ENCODE peak calls at places on chromosomes 5 and 9, in five cellular contexts. H is small intestine, M is H7, E is HL-60, Z is AG09309. X is an unnamed sample.

GRCh38 chr9:109251080-109251775 is 69.6 kb downstream of the EPB41L4B start:
- DNase-seq in M (no peak), H (peak), Z (no peak), E (peak), X (no peak)

GRCh38 chr9:21234153-21234687 is 5.6 kb downstream of the IFNA14 start:
- DNase-seq in Z (no peak), E (no peak), M (no peak), H (no peak), X (no peak)

GRCh38 chr9:108033976-108034964 is 544.7 kb upstream of the KLF4 start:
- DNase-seq in H (no peak), M (no peak), Z (peak), E (no peak), X (peak)

GRCh38 chr9:16429671-16430070 is 440.8 kb downstream of the BNC2 start:
- DNase-seq in Z (no peak), E (no peak), M (no peak), H (no peak), X (no peak)

GRCh38 chr9:74132986-74133385 is 364.1 kb upstream of the RORB start:
- DNase-seq in E (no peak), H (no peak), Z (no peak), M (peak), X (no peak)

GRCh38 chr9:111752455-111752854 is 42.3 kb downstream of the SHOC1 start:
- DNase-seq in H (no peak), E (no peak), M (no peak), Z (no peak), X (no peak)

GRCh38 chr5:78985407-78986223 is 505 bp upstream of the ARSB start:
- DNase-seq in E (peak), H (peak), M (peak), Z (no peak), X (no peak)

GRCh38 chr5:87551807-87552377 is 139.2 kb upstream of the CCNH start:
- DNase-seq in M (no peak), E (no peak), Z (no peak), H (no peak), X (no peak)

GRCh38 chr9:136720251-136720886 is 8.0 kb downstream of the DIPK1B start:
- DNase-seq in E (no peak), M (peak), Z (no peak), H (no peak), X (no peak)

GRCh38 chr5:142360607-142361120 is 35.8 kb upstream of the SPRY4 start:
- DNase-seq in M (peak), Z (no peak), H (peak), E (no peak), X (peak)

GRCh38 chr5:167460449-167461020 is 830.9 kb upstream of the WWC1 start:
- DNase-seq in E (no peak), H (no peak), M (no peak), Z (no peak), X (no peak)

GRCh38 chr5:135560858-135561257 is 17.9 kb downstream of the CXCL14 start:
- DNase-seq in Z (no peak), H (peak), M (peak), E (peak), X (peak)

GRCh38 chr9:6414291-6414690 is 1.3 kb downstream of the UHRF2 start:
- DNase-seq in E (no peak), M (no peak), Z (peak), H (peak), X (no peak)

GRCh38 chr5:41871866-41872265 is 1.6 kb upstream of the OXCT1 start:
- DNase-seq in M (no peak), H (no peak), E (no peak), Z (peak), X (no peak)

GRCh38 chr5:134132372-134133212 is 18.1 kb downstream of the TCF7 start:
- DNase-seq in M (peak), Z (no peak), H (peak), E (no peak), X (no peak)

GRCh38 chr9:22129134-22129533 is 120.0 kb upstream of the CDKN2B start:
- DNase-seq in Z (no peak), E (no peak), H (no peak), M (no peak), X (no peak)

GRCh38 chr5:179318193-179318955 is 26.9 kb downstream of the ADAMTS2 start:
- DNase-seq in Z (no peak), E (no peak), H (no peak), M (peak), X (no peak)

GRCh38 chr9:128540630-128541355 is 11.6 kb upstream of the SPTAN1 start:
- DNase-seq in Z (no peak), M (no peak), H (no peak), E (peak), X (no peak)

GRCh38 chr5:145937432-145938250 is 1.3 kb downstream of the SH3RF2 start:
- DNase-seq in E (no peak), M (peak), Z (no peak), H (peak), X (no peak)

GRCh38 chr9:33154368-33154767 is 12.8 kb downstream of the B4GALT1 start:
- DNase-seq in E (no peak), H (no peak), Z (no peak), M (no peak), X (no peak)

GRCh38 chr9:33151007-33151557 is 16.1 kb downstream of the B4GALT1 start:
- DNase-seq in E (no peak), M (no peak), H (peak), Z (peak), X (peak)

GRCh38 chr9:33153001-33153400 is 14.1 kb downstream of the B4GALT1 start:
- DNase-seq in H (no peak), E (no peak), Z (no peak), M (no peak), X (no peak)

GRCh38 chr9:33153666-33154065 is 13.5 kb downstream of the B4GALT1 start:
- DNase-seq in H (no peak), M (no peak), E (no peak), Z (no peak), X (no peak)

GRCh38 chr9:33151601-33152000 is 15.5 kb downstream of the B4GALT1 start:
- DNase-seq in E (no peak), Z (no peak), H (no peak), M (no peak), X (no peak)
- H3K4me3 ChIP-seq in E (no peak), Z (no peak), H (no peak), M (no peak), X (no peak)

GRCh38 chr5:73448072-73448432 is 525 bp downstream of the FOXD1 start:
- DNase-seq in H (no peak), M (peak), Z (no peak), E (no peak), X (no peak)
- H3K4me3 ChIP-seq in H (peak), M (peak), Z (peak), E (no peak), X (peak)

DNA sequence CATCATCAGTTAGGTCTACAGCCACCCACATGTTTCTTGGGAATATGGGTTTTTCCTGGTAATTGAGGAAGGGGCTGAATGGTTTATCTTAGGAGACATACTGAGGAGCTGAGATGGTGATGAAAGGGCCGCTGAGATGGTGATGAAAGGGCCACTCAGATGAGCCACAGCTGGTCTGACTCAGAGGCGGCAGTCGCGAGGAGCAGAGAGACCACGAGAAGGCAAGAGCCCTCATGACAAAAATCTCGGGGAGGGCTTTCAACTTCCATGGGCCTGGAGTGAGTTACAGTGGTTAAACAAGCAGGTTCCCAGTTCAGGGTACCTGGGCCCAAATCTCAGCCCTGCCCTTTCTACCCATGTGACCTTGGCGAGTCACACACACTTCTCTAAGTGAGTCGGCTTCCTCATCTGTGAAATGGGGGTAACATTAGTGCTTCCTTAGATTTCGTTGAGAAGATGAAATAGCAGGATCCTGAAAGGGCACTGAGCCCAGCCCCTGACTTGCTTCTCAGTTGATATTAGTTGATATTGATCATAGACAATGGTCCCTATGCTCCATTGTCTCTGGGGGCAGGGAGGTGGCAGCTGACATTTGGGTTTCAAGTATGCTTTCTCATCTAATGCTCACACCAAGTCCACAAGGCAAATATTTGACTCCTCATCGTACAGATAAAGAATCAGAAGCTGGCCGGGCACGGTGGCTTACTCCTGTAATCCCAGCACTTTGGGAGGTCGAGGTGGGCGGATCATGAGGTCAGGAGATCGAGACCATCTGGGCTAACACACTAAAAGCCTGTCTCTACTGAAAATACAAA is 169.5 kb downstream of the RGS3 start:
- DNase-seq in H (no peak), Z (no peak), E (no peak), M (no peak), X (no peak)
- H3K4me3 ChIP-seq in H (no peak), Z (no peak), E (no peak), M (no peak), X (no peak)

GRCh38 chr5:171314728-171315385 is 5.8 kb downstream of the TLX3 start:
- DNase-seq in E (no peak), M (peak), H (no peak), Z (no peak), X (no peak)
- H3K4me3 ChIP-seq in E (no peak), M (no peak), H (peak), Z (no peak), X (no peak)

DNA sequence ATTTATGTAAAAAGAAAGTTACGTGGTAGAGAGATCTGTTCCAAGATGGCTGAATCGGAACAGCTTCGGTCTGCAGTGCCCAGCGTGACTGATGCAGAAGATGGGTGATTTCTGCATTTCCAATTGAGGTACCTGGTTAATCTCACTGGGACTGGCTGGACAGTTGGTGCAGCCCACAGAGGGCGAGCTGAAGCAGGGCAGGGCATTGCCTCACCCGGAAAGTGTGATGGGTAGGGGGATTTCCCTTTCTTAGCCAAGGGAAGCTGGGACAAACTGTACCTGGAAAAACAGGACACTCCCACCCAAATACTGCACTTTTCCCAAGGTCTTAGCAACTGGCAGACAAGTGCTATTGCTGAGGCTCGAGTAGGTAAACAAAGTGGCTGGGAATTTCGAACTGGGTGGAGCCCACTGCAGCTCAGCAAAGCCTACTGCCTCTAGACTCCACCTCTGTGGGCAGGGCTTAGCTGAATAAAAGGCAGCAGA is 13.1 kb upstream of the HSD17B4 start:
- DNase-seq in M (no peak), E (no peak), H (peak), Z (no peak), X (no peak)
- H3K4me3 ChIP-seq in M (no peak), E (no peak), H (peak), Z (no peak), X (no peak)

GRCh38 chr9:86096382-86096781 is 3.0 kb downstream of the GOLM1 start:
- DNase-seq in H (no peak), Z (no peak), E (no peak), M (no peak), X (no peak)

GRCh38 chr9:86097510-86098224 is 1.7 kb downstream of the GOLM1 start:
- DNase-seq in H (peak), Z (no peak), E (no peak), M (peak), X (no peak)

GRCh38 chr9:86098793-86099694 is at the start of gene GOLM1:
- DNase-seq in M (peak), E (peak), H (peak), Z (no peak), X (no peak)

GRCh38 chr9:86091477-86091876 is 7.9 kb downstream of the GOLM1 start:
- DNase-seq in M (no peak), H (no peak), Z (no peak), E (no peak), X (no peak)

GRCh38 chr9:86093788-86094555 is 5.4 kb downstream of the GOLM1 start:
- DNase-seq in M (no peak), E (no peak), H (peak), Z (no peak), X (no peak)
- H3K4me3 ChIP-seq in M (no peak), E (no peak), H (no peak), Z (no peak), X (no peak)

GRCh38 chr5:170291324-170291847 is 6.2 kb downstream of the LCP2 start:
- DNase-seq in M (no peak), H (no peak), Z (no peak), E (no peak), X (no peak)
- H3K4me3 ChIP-seq in M (no peak), H (no peak), Z (no peak), E (no peak), X (no peak)

X was measured in HFF-Myc.